ENCODE peak calls at places on chromosomes 11 and 22, in six cellular contexts. D, L, P, X, W and A are unnamed samples.
A peak's percentile ranks its signal among the peaks of the same experiment; 100 is the strongest.

GRCh38 chr11:82176365-82176764 is 557.3 kb downstream of the FAM181B start:
- DNase-seq in D (no peak), L (no peak), P (no peak), X (no peak), W (no peak), A (no peak)

GRCh38 chr22:37846433-37846832 is 2.3 kb upstream of the ANKRD54 start:
- DNase-seq in D (no peak), L (no peak), P (no peak), X (no peak), W (no peak), A (no peak)

GRCh38 chr11:63917685-63918523 is 940 bp upstream of the RCOR2 start:
- DNase-seq in D (peak; percentile 80), L (peak; percentile 72), P (peak; percentile 95), X (peak; percentile 94), W (no peak), A (peak; percentile 89)

GRCh38 chr11:34161812-34162506 is 56.5 kb downstream of the NAT10 start:
- DNase-seq in D (no peak), L (no peak), P (no peak), X (no peak), W (peak; percentile 20), A (no peak)

GRCh38 chr11:86802601-86803051 is 2.3 kb downstream of the PRSS23 start:
- DNase-seq in D (no peak), L (no peak), P (peak; percentile 77), X (peak; percentile 81), W (peak; percentile 57), A (no peak)

GRCh38 chr11:119540370-119541125 is 117.6 kb upstream of the THY1 start:
- DNase-seq in D (no peak), L (no peak), P (no peak), X (no peak), W (no peak), A (no peak)

GRCh38 chr11:11913395-11913794 is 71.6 kb downstream of the USP47 start:
- DNase-seq in D (no peak), L (no peak), P (no peak), X (no peak), W (no peak), A (no peak)

GRCh38 chr11:11988099-11988651 is 20.3 kb downstream of the DKK3 start:
- DNase-seq in D (no peak), L (no peak), P (no peak), X (no peak), W (peak; percentile 87), A (no peak)

GRCh38 chr11:114215428-114215827 is 80.8 kb upstream of the NNMT start:
- DNase-seq in D (no peak), L (no peak), P (no peak), X (no peak), W (no peak), A (no peak)

GRCh38 chr11:114219559-114220349 is 76.4 kb upstream of the NNMT start:
- DNase-seq in D (no peak), L (no peak), P (peak; percentile 81), X (no peak), W (peak; percentile 11), A (no peak)

GRCh38 chr11:114218508-114218907 is 77.7 kb upstream of the NNMT start:
- DNase-seq in D (no peak), L (no peak), P (no peak), X (no peak), W (no peak), A (no peak)

GRCh38 chr11:114215871-114216803 is 80.1 kb upstream of the NNMT start:
- DNase-seq in D (no peak), L (no peak), P (no peak), X (no peak), W (no peak), A (no peak)

GRCh38 chr11:114216804-114217195 is 79.4 kb upstream of the NNMT start:
- DNase-seq in D (no peak), L (no peak), P (no peak), X (no peak), W (no peak), A (no peak)
- TF ChIP-seq CTCF in D (no peak), L (no peak), P (no peak), X (no peak), W (no peak), A (no peak)

GRCh38 chr22:33382427-33382826 is 324.2 kb upstream of the SYN3 start:
- DNase-seq in D (no peak), L (no peak), P (no peak), X (no peak), W (no peak), A (no peak)

GRCh38 chr22:33389927-33390326 is 331.7 kb upstream of the SYN3 start:
- DNase-seq in D (no peak), L (no peak), P (no peak), X (no peak), W (peak; percentile 41), A (no peak)

GRCh38 chr22:33381531-33382406 is 323.6 kb upstream of the SYN3 start:
- DNase-seq in D (no peak), L (no peak), P (no peak), X (no peak), W (no peak), A (no peak)

GRCh38 chr22:33385611-33386010 is 327.4 kb upstream of the SYN3 start:
- DNase-seq in D (no peak), L (no peak), P (no peak), X (no peak), W (no peak), A (no peak)

DNA sequence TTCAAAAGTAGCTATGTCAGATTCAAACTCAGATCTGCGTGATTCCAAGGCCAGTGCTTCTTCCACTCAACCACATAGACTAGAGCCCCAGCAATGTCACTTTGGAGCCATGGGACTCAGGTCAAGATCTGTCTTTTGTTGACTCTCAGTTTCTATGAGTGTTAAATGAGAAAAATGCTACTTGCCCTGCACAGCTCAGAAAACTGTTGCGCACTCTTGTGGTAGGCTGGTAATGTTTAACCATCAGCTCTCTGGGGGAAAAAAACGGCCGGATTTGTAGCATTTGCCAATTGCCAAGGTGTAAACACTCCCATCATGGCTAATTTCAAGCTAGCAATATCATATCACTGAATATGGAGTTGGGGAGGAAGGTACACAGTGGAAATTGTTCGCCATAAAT is 328.1 kb upstream of the SYN3 start:
- DNase-seq in D (no peak), L (no peak), P (no peak), X (no peak), W (no peak), A (no peak)
- TF ChIP-seq CTCF in D (no peak), L (no peak), P (no peak), X (no peak), W (no peak), A (no peak)

DNA sequence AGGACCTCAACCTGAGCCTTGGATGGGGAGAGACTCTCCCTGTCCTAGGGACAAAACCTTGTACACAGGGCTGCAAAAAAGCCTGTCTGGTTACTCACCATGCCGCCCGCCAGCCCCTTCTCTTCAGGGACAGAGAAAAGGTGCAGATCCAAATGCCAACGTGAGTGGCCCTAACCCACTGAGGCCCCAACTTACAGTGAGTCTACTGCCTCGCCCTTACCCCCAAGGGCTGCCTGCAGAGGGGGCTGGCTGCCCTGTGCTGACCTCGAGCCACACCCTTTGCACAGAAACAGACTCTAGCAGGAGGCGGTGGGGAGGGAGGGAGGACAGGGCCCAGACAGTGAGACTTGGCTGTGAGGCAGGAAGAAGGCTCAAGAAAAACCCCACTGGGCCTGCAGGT is 13.5 kb upstream of the CHST1 start:
- DNase-seq in D (no peak), L (no peak), P (no peak), X (no peak), W (no peak), A (no peak)
- TF ChIP-seq CTCF in D (no peak), L (no peak), P (no peak), X (peak; percentile 26), W (no peak), A (no peak)

GRCh38 chr22:30245985-30246901 is at the start of gene LIF:
- DNase-seq in D (no peak), L (no peak), P (peak; percentile 60), X (peak; percentile 76), W (peak; percentile 86), A (peak; percentile 53)
- TF ChIP-seq CTCF in D (no peak), L (peak; percentile 38), P (peak; percentile 35), X (no peak), W (peak; percentile 12), A (no peak)

DNA sequence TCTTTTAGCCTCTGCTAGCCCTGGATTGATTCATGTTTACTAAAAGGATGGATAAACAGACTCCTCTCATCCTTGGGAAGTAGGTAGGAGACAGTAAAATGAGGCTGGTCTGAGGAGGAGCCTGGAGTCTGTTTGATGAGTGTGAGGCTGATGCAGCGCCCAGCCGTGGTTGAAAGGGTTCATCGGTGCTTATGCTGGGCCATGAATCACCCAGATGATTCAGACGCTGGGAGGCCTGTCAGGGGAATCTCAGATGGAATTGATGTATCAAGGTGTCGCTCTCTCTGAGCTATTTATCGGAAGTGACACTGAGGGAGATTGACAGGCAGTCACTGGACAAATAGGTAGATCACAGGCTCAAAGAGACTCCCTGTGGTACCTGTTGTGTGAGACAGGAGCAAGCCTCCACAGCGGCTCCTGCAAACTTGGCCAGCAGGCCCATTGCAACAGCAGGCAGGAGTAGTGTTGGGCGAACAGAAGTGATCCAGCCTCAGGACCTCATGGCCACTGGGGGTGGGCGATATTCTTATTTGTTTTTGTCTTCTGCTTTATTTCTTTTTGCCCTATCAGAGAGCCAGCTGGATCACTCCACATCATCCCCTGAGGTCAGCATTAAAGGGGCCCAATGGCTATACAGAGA is 109.9 kb upstream of the CADM1 start:
- DNase-seq in D (no peak), L (no peak), P (no peak), X (no peak), W (peak; percentile 90), A (no peak)
- TF ChIP-seq CTCF in D (no peak), L (no peak), P (no peak), X (no peak), W (peak; percentile 25), A (no peak)

DNA sequence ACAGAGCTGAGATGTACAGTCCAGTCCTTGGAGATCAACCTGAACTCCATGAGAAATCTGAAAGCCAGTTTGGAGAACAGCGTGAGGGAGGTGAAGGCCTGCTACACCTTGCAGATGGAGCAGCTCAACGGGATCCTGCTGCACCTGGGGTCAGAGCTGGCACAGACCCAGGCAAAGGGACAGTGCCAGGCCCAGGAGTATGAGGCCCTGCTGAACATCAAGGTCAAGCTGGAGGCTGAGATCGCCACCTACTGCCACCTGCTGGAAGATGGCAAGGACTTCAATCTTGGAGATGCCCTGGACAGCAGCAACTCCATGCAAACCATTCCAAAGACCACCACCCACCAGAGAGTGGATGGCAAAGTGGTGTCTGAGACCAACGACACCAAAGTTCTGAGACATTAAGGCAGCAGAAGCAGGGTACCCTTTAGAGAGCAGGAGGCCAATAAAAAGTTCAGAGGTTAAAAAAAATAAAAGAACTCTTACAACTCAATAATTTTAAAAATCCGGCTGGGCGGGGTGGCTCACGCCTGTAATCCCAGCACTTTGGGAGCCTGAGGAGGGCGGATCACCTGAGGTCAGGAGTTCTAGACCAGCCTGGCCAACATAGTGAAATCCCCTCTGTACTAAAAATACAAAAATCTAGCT is 69.9 kb upstream of the RTL6 start:
- DNase-seq in D (no peak), L (no peak), P (no peak), X (peak; percentile 57), W (peak; percentile 39), A (peak; percentile 43)
- TF ChIP-seq CTCF in D (peak; percentile 63), L (peak; percentile 25), P (peak; percentile 46), X (peak; percentile 50), W (peak; percentile 49), A (no peak)